ENCODE peak calls at places on chromosomes 4 and X, in eight cellular contexts. One of them, this sample, is unnamed.
A peak's percentile ranks its signal among the peaks of the same experiment; 100 is the strongest.

GRCh38 chrX:68807818-68808217 is 21.0 kb upstream of the EFNB1 start:
- DNase-seq in stomach: no peak
- DNase-seq in tibial nerve: no peak
- DNase-seq in adrenal gland: no peak
- DNase-seq in heart left ventricle: no peak
- DNase-seq in testis: peak; percentile 43
- DNase-seq in uterus: no peak
- DNase-seq in suprapubic skin: no peak
- DNase-seq in this sample: no peak

GRCh38 chr4:109699553-109700225 is 3.6 kb downstream of the CASP6 start:
- DNase-seq in stomach: no peak
- DNase-seq in tibial nerve: no peak
- DNase-seq in adrenal gland: no peak
- DNase-seq in heart left ventricle: no peak
- DNase-seq in testis: no peak
- DNase-seq in uterus: no peak
- DNase-seq in suprapubic skin: no peak
- DNase-seq in this sample: no peak

GRCh38 chrX:64975491-64975890 is 759 bp downstream of the ZC4H2 start:
- DNase-seq in stomach: peak; percentile 28
- DNase-seq in tibial nerve: no peak
- DNase-seq in adrenal gland: peak; percentile 40
- DNase-seq in heart left ventricle: peak; percentile 5
- DNase-seq in testis: peak; percentile 26
- DNase-seq in uterus: peak; percentile 25
- DNase-seq in suprapubic skin: no peak
- DNase-seq in this sample: peak; percentile 5

GRCh38 chrX:77953708-77954107 is 15.7 kb downstream of the PGAM4 start:
- DNase-seq in stomach: no peak
- DNase-seq in tibial nerve: no peak
- DNase-seq in adrenal gland: no peak
- DNase-seq in heart left ventricle: no peak
- DNase-seq in testis: no peak
- DNase-seq in uterus: no peak
- DNase-seq in suprapubic skin: no peak
- DNase-seq in this sample: peak; percentile 5

GRCh38 chrX:107485019-107485418 is 35.6 kb downstream of the FRMPD3 start:
- DNase-seq in stomach: no peak
- DNase-seq in tibial nerve: no peak
- DNase-seq in adrenal gland: no peak
- DNase-seq in heart left ventricle: no peak
- DNase-seq in testis: no peak
- DNase-seq in uterus: no peak
- DNase-seq in suprapubic skin: no peak
- DNase-seq in this sample: no peak

GRCh38 chr4:168773388-168774195 is 236.5 kb downstream of the CBR4 start:
- DNase-seq in stomach: no peak
- DNase-seq in tibial nerve: no peak
- DNase-seq in adrenal gland: no peak
- DNase-seq in heart left ventricle: no peak
- DNase-seq in testis: no peak
- DNase-seq in uterus: no peak
- DNase-seq in suprapubic skin: no peak
- DNase-seq in this sample: no peak

GRCh38 chr4:75769044-75769443 is 44.7 kb downstream of the USO1 start:
- DNase-seq in stomach: no peak
- DNase-seq in tibial nerve: no peak
- DNase-seq in adrenal gland: no peak
- DNase-seq in heart left ventricle: no peak
- DNase-seq in testis: no peak
- DNase-seq in uterus: no peak
- DNase-seq in suprapubic skin: no peak
- DNase-seq in this sample: no peak

GRCh38 chr4:142358656-142359055 is 487.4 kb downstream of the INPP4B start:
- DNase-seq in stomach: no peak
- DNase-seq in tibial nerve: no peak
- DNase-seq in adrenal gland: no peak
- DNase-seq in heart left ventricle: no peak
- DNase-seq in testis: no peak
- DNase-seq in uterus: no peak
- DNase-seq in suprapubic skin: no peak
- DNase-seq in this sample: no peak

GRCh38 chrX:11688201-11688600 is 22.5 kb upstream of the ARHGAP6 start:
- DNase-seq in stomach: no peak
- DNase-seq in tibial nerve: no peak
- DNase-seq in adrenal gland: no peak
- DNase-seq in heart left ventricle: no peak
- DNase-seq in testis: no peak
- DNase-seq in uterus: no peak
- DNase-seq in suprapubic skin: no peak
- DNase-seq in this sample: no peak

GRCh38 chr4:102794999-102795398 is 32.4 kb downstream of the UBE2D3 start:
- DNase-seq in stomach: no peak
- DNase-seq in tibial nerve: no peak
- DNase-seq in adrenal gland: no peak
- DNase-seq in heart left ventricle: no peak
- DNase-seq in testis: no peak
- DNase-seq in uterus: no peak
- DNase-seq in suprapubic skin: no peak
- DNase-seq in this sample: no peak

GRCh38 chr4:159048166-159048886 is 54.6 kb upstream of the RAPGEF2 start:
- DNase-seq in stomach: peak; percentile 77
- DNase-seq in tibial nerve: peak; percentile 45
- DNase-seq in adrenal gland: peak; percentile 69
- DNase-seq in heart left ventricle: peak; percentile 74
- DNase-seq in testis: peak; percentile 80
- DNase-seq in uterus: peak; percentile 56
- DNase-seq in suprapubic skin: peak; percentile 79
- DNase-seq in this sample: peak; percentile 72

GRCh38 chrX:149151805-149152757 is 353.0 kb downstream of the IDS start:
- DNase-seq in stomach: no peak
- DNase-seq in tibial nerve: no peak
- DNase-seq in adrenal gland: no peak
- DNase-seq in heart left ventricle: peak; percentile 6
- DNase-seq in testis: no peak
- DNase-seq in uterus: no peak
- DNase-seq in suprapubic skin: no peak
- DNase-seq in this sample: no peak

GRCh38 chrX:131746491-131746968 is 202.7 kb downstream of the OR13H1 start:
- DNase-seq in stomach: peak; percentile 86
- DNase-seq in tibial nerve: no peak
- DNase-seq in adrenal gland: peak; percentile 89
- DNase-seq in heart left ventricle: no peak
- DNase-seq in testis: peak; percentile 17
- DNase-seq in uterus: peak; percentile 87
- DNase-seq in suprapubic skin: no peak
- DNase-seq in this sample: no peak

DNA sequence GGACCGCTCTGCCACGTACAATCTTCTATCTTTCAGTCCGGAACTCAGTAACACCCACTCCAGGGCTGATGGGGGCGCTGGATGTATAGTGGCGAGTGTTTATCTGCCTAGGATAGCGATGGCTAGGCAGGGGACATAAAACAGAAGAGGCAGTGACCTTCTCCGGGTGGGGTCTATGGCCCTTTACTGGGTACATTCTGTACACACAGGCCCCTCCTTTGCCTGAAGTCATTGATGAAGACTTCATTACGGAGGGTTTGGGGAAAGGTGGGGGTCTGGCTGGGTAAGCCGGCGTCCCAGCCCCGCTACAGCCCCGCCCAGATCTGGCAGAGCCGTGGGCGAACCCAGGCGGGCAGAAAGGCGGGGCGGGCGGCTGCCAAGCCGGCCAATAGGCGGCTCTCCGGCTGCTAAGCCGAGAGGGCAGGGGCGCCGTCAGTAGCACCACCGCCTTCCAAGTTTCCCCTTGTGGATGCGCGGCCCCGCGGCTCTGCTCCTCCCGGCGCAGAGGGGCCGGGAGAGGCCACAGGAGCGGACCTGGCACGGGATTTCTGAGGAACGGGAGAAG is at the start of gene CHST7:
- DNase-seq in stomach: peak; percentile 52
- DNase-seq in tibial nerve: peak; percentile 29
- DNase-seq in adrenal gland: peak; percentile 46
- DNase-seq in heart left ventricle: peak; percentile 68
- DNase-seq in testis: peak; percentile 66
- DNase-seq in uterus: peak; percentile 49
- DNase-seq in suprapubic skin: peak; percentile 78
- DNase-seq in this sample: peak; percentile 24
- TF ChIP-seq POLR2A in stomach: no peak
- TF ChIP-seq POLR2A in tibial nerve: no peak
- TF ChIP-seq POLR2A in adrenal gland: peak; percentile 39
- TF ChIP-seq POLR2A in heart left ventricle: no peak
- TF ChIP-seq POLR2A in testis: no peak
- TF ChIP-seq POLR2A in uterus: peak; percentile 39
- TF ChIP-seq POLR2A in suprapubic skin: no peak
- TF ChIP-seq POLR2A in this sample: no peak

DNA sequence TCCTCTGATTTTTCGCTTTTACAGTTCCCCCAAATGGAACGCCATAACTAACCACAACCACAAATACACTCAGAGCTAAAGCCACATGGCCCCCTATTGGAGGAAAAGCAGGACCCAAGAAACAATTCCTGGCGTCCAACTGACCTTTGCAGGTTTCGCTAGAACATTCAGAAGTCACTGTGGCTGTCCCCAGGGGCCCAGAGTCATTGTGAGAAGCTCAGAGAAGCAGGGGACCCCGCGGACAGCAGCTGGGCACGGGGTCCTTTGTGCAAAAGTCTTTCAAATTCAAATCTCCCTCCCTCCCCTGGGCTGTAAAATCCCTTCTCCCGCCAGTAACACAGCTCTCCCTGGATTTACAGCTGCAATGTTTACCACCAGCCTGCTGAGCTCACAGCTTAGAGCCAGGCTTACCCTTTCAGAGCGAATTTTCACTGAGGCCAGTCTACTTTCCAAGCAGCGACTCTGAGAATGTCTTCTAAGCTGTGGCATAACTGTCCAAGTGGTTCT is 214.8 kb downstream of the CRLF2 start:
- DNase-seq in stomach: no peak
- DNase-seq in tibial nerve: no peak
- DNase-seq in adrenal gland: no peak
- DNase-seq in heart left ventricle: no peak
- DNase-seq in testis: no peak
- DNase-seq in uterus: no peak
- DNase-seq in suprapubic skin: peak; percentile 45
- DNase-seq in this sample: no peak
- TF ChIP-seq CTCF in stomach: no peak
- TF ChIP-seq CTCF in tibial nerve: no peak
- TF ChIP-seq CTCF in adrenal gland: no peak
- TF ChIP-seq CTCF in heart left ventricle: no peak
- TF ChIP-seq CTCF in testis: no peak
- TF ChIP-seq CTCF in uterus: no peak
- TF ChIP-seq CTCF in suprapubic skin: no peak
- TF ChIP-seq CTCF in this sample: no peak

DNA sequence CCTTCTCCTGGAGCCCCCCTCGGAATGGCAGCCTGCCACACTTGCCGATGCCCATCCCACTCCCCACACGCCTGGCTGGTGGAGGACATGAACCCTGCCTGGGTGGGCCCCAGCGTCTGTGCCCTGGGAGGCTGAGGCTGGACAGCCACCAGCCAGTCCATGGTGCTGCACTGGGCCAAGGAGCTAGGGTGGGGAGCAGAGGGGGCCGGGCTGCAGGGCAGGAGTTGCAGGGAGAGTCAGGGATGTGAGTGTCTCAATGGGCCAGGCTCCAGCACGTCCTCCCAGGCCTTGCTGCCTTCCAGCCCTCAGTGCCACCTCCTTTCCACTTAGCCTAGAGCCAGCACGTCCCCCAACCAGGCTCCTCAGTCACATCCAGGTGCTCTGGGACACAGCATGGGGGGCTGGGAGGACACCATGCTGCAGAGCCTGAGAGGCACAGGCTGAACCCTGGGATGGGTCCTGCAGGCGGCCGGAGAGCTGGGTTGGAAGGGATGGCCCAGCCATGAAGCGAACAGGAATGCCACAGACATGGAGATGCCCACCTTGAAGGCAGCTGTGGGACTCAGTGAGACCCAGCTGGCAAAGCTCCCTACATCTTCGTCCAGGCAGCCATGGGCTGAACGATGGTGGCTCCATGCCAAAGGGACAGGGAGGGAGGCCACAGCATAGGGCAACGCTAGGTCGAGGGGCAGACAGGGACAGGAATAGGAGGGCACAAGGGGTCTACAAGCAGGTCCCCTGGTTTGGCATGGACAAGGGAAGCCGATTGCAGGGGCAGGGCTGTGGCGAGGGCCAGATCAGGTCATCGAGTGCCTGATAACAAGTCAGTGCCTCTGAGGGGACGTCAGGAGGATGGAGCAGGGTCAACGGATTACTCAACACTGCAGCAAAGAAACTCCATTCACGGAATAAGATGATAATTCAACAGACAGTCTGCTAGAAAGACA is 30.1 kb upstream of the MXD4 start:
- DNase-seq in stomach: no peak
- DNase-seq in tibial nerve: peak; percentile 8
- DNase-seq in adrenal gland: peak; percentile 19
- DNase-seq in heart left ventricle: no peak
- DNase-seq in testis: no peak
- DNase-seq in uterus: peak; percentile 42
- DNase-seq in suprapubic skin: peak; percentile 70
- DNase-seq in this sample: no peak
- H3K4me1 ChIP-seq in stomach: no peaks in the 10 kb centered on the region
- H3K4me1 ChIP-seq in tibial nerve: no peaks in the 10 kb centered on the region
- H3K4me1 ChIP-seq in adrenal gland: peaks cover 21% of the 10 kb centered on the region
- H3K4me1 ChIP-seq in heart left ventricle: peaks cover 11% of the 10 kb centered on the region
- H3K4me1 ChIP-seq in testis: no peaks in the 10 kb centered on the region
- H3K4me1 ChIP-seq in uterus: peaks cover 5% of the 10 kb centered on the region
- H3K4me1 ChIP-seq in suprapubic skin: peaks cover 6% of the 10 kb centered on the region
- H3K4me1 ChIP-seq in this sample: no peaks in the 10 kb centered on the region

GRCh38 chr4:176320340-176320975 is 692 bp downstream of the SPCS3 start:
- DNase-seq in stomach: peak; percentile 91
- DNase-seq in tibial nerve: peak; percentile 77
- DNase-seq in adrenal gland: peak; percentile 89
- DNase-seq in heart left ventricle: peak; percentile 93
- DNase-seq in testis: peak; percentile 90
- DNase-seq in uterus: peak; percentile 86
- DNase-seq in suprapubic skin: peak; percentile 95
- DNase-seq in this sample: peak; percentile 79
- TF ChIP-seq POLR2A in stomach: no peak
- TF ChIP-seq POLR2A in tibial nerve: no peak
- TF ChIP-seq POLR2A in adrenal gland: peak; percentile 39
- TF ChIP-seq POLR2A in heart left ventricle: no peak
- TF ChIP-seq POLR2A in testis: no peak
- TF ChIP-seq POLR2A in uterus: no peak
- TF ChIP-seq POLR2A in suprapubic skin: no peak
- TF ChIP-seq POLR2A in this sample: peak; percentile 35

GRCh38 chrX:112473654-112474053 is 206.1 kb downstream of the LHFPL1 start:
- DNase-seq in stomach: no peak
- DNase-seq in tibial nerve: no peak
- DNase-seq in adrenal gland: no peak
- DNase-seq in heart left ventricle: no peak
- DNase-seq in testis: no peak
- DNase-seq in uterus: no peak
- DNase-seq in suprapubic skin: no peak
- DNase-seq in this sample: no peak
- TF ChIP-seq CTCF in stomach: no peak
- TF ChIP-seq CTCF in tibial nerve: no peak
- TF ChIP-seq CTCF in adrenal gland: no peak
- TF ChIP-seq CTCF in heart left ventricle: no peak
- TF ChIP-seq CTCF in testis: no peak
- TF ChIP-seq CTCF in uterus: no peak
- TF ChIP-seq CTCF in suprapubic skin: no peak
- TF ChIP-seq CTCF in this sample: no peak

This sample was measured in prostate gland.